ENCODE peak calls at places on chromosome 11, in eight cellular contexts. T is kidney, A is ovary, Y is pancreas, M is glutamatergic neuron, O is Calu3, G is B cell, S is neural crest cell. E is an unnamed sample.

GRCh38 chr11:1088927-1089737 is 14.5 kb downstream of the MUC2 start:
- DNase-seq in T (peak), A (no peak), Y (peak), M (peak), O (no peak), G (no peak), S (no peak), E (no peak)

GRCh38 chr11:30983143-30983542 is 386.4 kb downstream of the DCDC1 start:
- DNase-seq in T (no peak), A (no peak), Y (no peak), M (no peak), O (no peak), G (no peak), S (no peak), E (no peak)

GRCh38 chr11:16987205-16987568 is 27.0 kb downstream of the PLEKHA7 start:
- DNase-seq in T (peak), A (peak), Y (peak), M (no peak), O (peak), G (no peak), S (no peak), E (peak)

GRCh38 chr11:95499516-95500135 is 268.6 kb upstream of the SESN3 start:
- DNase-seq in T (no peak), A (no peak), Y (no peak), M (no peak), O (no peak), G (no peak), S (no peak), E (no peak)

GRCh38 chr11:69576069-69576782 is 64.7 kb upstream of the CCND1 start:
- DNase-seq in T (no peak), A (no peak), Y (no peak), M (no peak), O (no peak), G (no peak), S (no peak), E (no peak)

GRCh38 chr11:120612363-120613263 is 101.1 kb downstream of the GRIK4 start:
- DNase-seq in T (no peak), A (no peak), Y (no peak), M (no peak), O (peak), G (no peak), S (no peak), E (no peak)

GRCh38 chr11:62832346-62833234 is at the start of gene TEX54:
- DNase-seq in T (peak), A (peak), Y (peak), M (no peak), O (no peak), G (no peak), S (no peak), E (no peak)

GRCh38 chr11:119912214-119912613 is 183.2 kb upstream of the NECTIN1 start:
- DNase-seq in T (no peak), A (no peak), Y (no peak), M (no peak), O (no peak), G (no peak), S (no peak), E (no peak)

GRCh38 chr11:7442588-7443215 is 42.6 kb upstream of the OLFML1 start:
- DNase-seq in T (peak), A (peak), Y (no peak), M (peak), O (peak), G (peak), S (peak), E (peak)

GRCh38 chr11:70467196-70468085 is 69.1 kb downstream of the CTTN start:
- DNase-seq in T (no peak), A (peak), Y (no peak), M (peak), O (peak), G (peak), S (peak), E (peak)

GRCh38 chr11:118619444-118620205 is 12.2 kb downstream of the PHLDB1 start:
- DNase-seq in T (peak), A (peak), Y (no peak), M (no peak), O (peak), G (no peak), S (no peak), E (no peak)

GRCh38 chr11:1172729-1173117 is 15.0 kb downstream of the MUC5AC start:
- DNase-seq in T (peak), A (no peak), Y (no peak), M (no peak), O (no peak), G (no peak), S (no peak), E (no peak)

GRCh38 chr11:120563698-120564572 is 52.4 kb downstream of the GRIK4 start:
- DNase-seq in T (peak), A (peak), Y (no peak), M (peak), O (no peak), G (no peak), S (peak), E (peak)

GRCh38 chr11:2202071-2202899 is 30.7 kb upstream of the TH start:
- DNase-seq in T (peak), A (peak), Y (peak), M (no peak), O (peak), G (no peak), S (no peak), E (peak)

GRCh38 chr11:114059984-114060401 is 482 bp downstream of the ZBTB16 start:
- DNase-seq in T (no peak), A (peak), Y (peak), M (peak), O (no peak), G (peak), S (no peak), E (no peak)

GRCh38 chr11:82775736-82776346 is 42.2 kb upstream of the FAM181B start:
- DNase-seq in T (no peak), A (no peak), Y (no peak), M (peak), O (peak), G (no peak), S (peak), E (peak)

GRCh38 chr11:118996926-118997626 is 862 bp upstream of the CENATAC start:
- DNase-seq in T (no peak), A (no peak), Y (no peak), M (no peak), O (no peak), G (no peak), S (no peak), E (no peak)

GRCh38 chr11:111796696-111797095 is 30.5 kb upstream of the PPP2R1B start:
- DNase-seq in T (no peak), A (no peak), Y (no peak), M (no peak), O (no peak), G (no peak), S (no peak), E (no peak)

GRCh38 chr11:46637546-46637945 is 20.2 kb downstream of the ATG13 start:
- DNase-seq in T (no peak), A (no peak), Y (no peak), M (no peak), O (no peak), G (no peak), S (no peak), E (no peak)

GRCh38 chr11:15489281-15489680 is 374.6 kb downstream of the INSC start:
- DNase-seq in T (no peak), A (no peak), Y (no peak), M (no peak), O (no peak), G (no peak), S (no peak), E (no peak)

GRCh38 chr11:130180491-130180890 is 20.9 kb downstream of the ST14 start:
- DNase-seq in T (peak), A (no peak), Y (peak), M (no peak), O (no peak), G (no peak), S (no peak), E (no peak)

GRCh38 chr11:87859583-87859982 is 315.7 kb downstream of the RAB38 start:
- DNase-seq in T (no peak), A (no peak), Y (no peak), M (no peak), O (no peak), G (no peak), S (no peak), E (no peak)

GRCh38 chr11:117564321-117564720 is 232.7 kb downstream of the DSCAML1 start:
- DNase-seq in T (no peak), A (no peak), Y (no peak), M (no peak), O (no peak), G (no peak), S (no peak), E (no peak)

GRCh38 chr11:69645801-69646492 is 5.0 kb downstream of the CCND1 start:
- DNase-seq in T (peak), A (no peak), Y (peak), M (no peak), O (no peak), G (no peak), S (no peak), E (no peak)

GRCh38 chr11:57306941-57307598 is 17.7 kb downstream of the TNKS1BP1 start:
- DNase-seq in T (no peak), A (no peak), Y (no peak), M (no peak), O (no peak), G (no peak), S (no peak), E (no peak)

GRCh38 chr11:11973361-11973800 is 35.0 kb downstream of the DKK3 start:
- DNase-seq in T (peak), A (peak), Y (no peak), M (no peak), O (no peak), G (no peak), S (no peak), E (no peak)

GRCh38 chr11:122139595-122139866 is 23.5 kb upstream of the BLID start:
- DNase-seq in T (no peak), A (no peak), Y (no peak), M (no peak), O (no peak), G (no peak), S (no peak), E (no peak)

GRCh38 chr11:118988280-118988679 is 9.7 kb upstream of the CENATAC start:
- DNase-seq in T (no peak), A (no peak), Y (no peak), M (no peak), O (no peak), G (no peak), S (no peak), E (no peak)

DNA sequence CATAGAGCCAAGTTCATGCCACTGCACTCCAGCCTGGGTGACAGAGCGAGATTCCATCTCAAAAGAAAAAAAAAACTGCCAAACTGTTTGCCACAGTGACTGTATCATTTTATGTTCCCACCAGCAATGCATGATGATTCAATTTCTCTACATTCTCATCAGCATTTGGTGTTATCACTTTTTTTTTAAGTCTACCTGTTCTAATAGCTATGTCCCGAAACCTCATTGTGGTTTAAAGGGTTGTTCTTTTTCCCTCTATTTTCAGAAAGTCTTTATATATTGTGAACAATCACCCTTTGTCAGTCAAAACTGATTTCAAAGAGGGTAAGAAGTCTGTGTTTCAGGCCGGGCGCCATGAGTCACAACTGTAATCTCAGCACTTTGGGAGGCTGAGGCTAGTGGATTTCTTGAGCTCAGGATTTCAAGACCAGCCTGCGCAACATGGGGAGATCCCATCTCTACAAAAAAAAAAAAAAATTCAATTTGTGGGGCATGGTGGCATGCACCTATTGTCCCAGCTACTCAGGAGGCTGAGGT is 14.8 kb upstream of the FAM168A start:
- DNase-seq in T (no peak), A (no peak), Y (no peak), M (no peak), O (no peak), G (no peak), S (no peak), E (no peak)
- TF ChIP-seq CTCF in T (no peak), A (no peak), Y (no peak), M (no peak), O (no peak), G (no peak), S (no peak), E (no peak)

GRCh38 chr11:66002648-66003225 is 434 bp downstream of the BANF1 start:
- DNase-seq in T (no peak), A (peak), Y (peak), M (no peak), O (peak), G (no peak), S (no peak), E (no peak)
- TF ChIP-seq CTCF in T (peak), A (no peak), Y (no peak), M (no peak), O (no peak), G (no peak), S (no peak), E (no peak)

GRCh38 chr11:112837162-112837826 is 123.9 kb upstream of the NCAM1 start:
- DNase-seq in T (no peak), A (peak), Y (no peak), M (no peak), O (no peak), G (no peak), S (no peak), E (no peak)
- TF ChIP-seq CTCF in T (no peak), A (no peak), Y (no peak), M (no peak), O (no peak), G (no peak), S (no peak), E (no peak)

DNA sequence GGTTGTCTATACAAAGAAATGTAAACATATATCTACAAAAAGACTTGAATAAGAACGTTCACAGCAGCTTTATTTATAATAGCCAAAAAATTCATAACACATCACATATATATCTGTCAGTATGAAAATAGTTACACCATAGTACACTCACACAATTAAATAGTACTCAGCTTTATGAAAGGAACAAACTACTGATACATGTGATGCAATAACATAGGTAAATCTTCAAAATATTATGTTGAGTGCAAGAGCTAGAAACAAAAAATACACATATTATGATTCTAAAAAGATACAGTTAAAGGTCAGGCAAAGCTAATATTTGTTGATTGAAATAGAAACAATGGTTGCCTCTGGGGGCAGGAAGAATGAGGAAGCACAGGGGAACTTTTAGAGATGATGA is 6.6 kb downstream of the MRGPRX2 start:
- DNase-seq in T (no peak), A (no peak), Y (no peak), M (no peak), O (no peak), G (no peak), S (no peak), E (no peak)
- TF ChIP-seq CTCF in T (no peak), A (no peak), Y (no peak), M (no peak), O (no peak), G (no peak), S (no peak), E (no peak)

GRCh38 chr11:76317296-76317695 is 63.6 kb downstream of the THAP12 start:
- DNase-seq in T (peak), A (peak), Y (no peak), M (no peak), O (no peak), G (no peak), S (no peak), E (no peak)
- TF ChIP-seq CTCF in T (no peak), A (no peak), Y (no peak), M (no peak), O (no peak), G (no peak), S (no peak), E (no peak)